ENCODE peak calls at places on chromosomes 16 and 17, in six cellular contexts. R is NAMALWA; P is effector CD4-positive, alpha-beta T cell; J is stimulated activated CD8-positive, alpha-beta memory T cell treated with anti-CD3 and anti-CD28 coated beads, Interleukin-15, amount 100 ng/mL, for 4 hours; T is coronary artery; F is heart left ventricle. G is an unnamed sample.

GRCh38 chr16:4382795-4383357 is 11.2 kb downstream of the VASN start:
- DNase-seq in T (no peak), P (no peak), J (no peak), R (no peak), F (peak), G (peak)

GRCh38 chr17:17035490-17035889 is 6.8 kb upstream of the MPRIP start:
- DNase-seq in F (no peak), J (no peak), T (no peak), R (no peak), P (no peak), G (no peak)

GRCh38 chr17:57324060-57324459 is 67.7 kb downstream of the MSI2 start:
- DNase-seq in F (no peak), R (no peak), P (no peak), J (no peak), T (no peak), G (no peak)

GRCh38 chr16:72961115-72961832 is 86.7 kb downstream of the ZFHX3 start:
- DNase-seq in F (no peak), J (no peak), P (no peak), T (no peak), R (peak), G (no peak)

GRCh38 chr17:49646391-49647255 is 31.3 kb downstream of the SPOP start:
- DNase-seq in F (no peak), R (no peak), P (no peak), T (peak), J (no peak), G (no peak)

GRCh38 chr17:43216762-43217613 is 5.3 kb downstream of the TMEM106A start:
- DNase-seq in R (no peak), P (no peak), T (peak), J (no peak), F (no peak), G (no peak)

GRCh38 chr16:31333686-31334649 is 21.0 kb upstream of the ITGAX start:
- DNase-seq in J (no peak), F (no peak), P (no peak), T (no peak), R (peak), G (no peak)

GRCh38 chr17:44956076-44956475 is 8.5 kb upstream of the KIF18B start:
- DNase-seq in P (no peak), F (no peak), J (no peak), R (no peak), T (no peak), G (no peak)

GRCh38 chr16:89565506-89566372 is 5.3 kb downstream of the RPL13 start:
- DNase-seq in J (peak), T (peak), F (no peak), R (peak), P (peak), G (peak)

GRCh38 chr17:234163-235047 is 53.0 kb upstream of the DOC2B start:
- DNase-seq in T (no peak), P (no peak), F (peak), J (no peak), R (no peak), G (peak)

GRCh38 chr17:9024497-9024896 is 3.2 kb downstream of the NTN1 start:
- DNase-seq in T (no peak), J (no peak), P (no peak), F (no peak), R (no peak), G (no peak)

GRCh38 chr16:57585051-57585687 is 42.7 kb downstream of the ADGRG5 start:
- DNase-seq in R (no peak), J (no peak), T (no peak), F (no peak), P (no peak), G (no peak)

GRCh38 chr16:23072769-23073549 is 76.3 kb downstream of the USP31 start:
- DNase-seq in P (no peak), R (peak), J (no peak), T (no peak), F (no peak), G (no peak)

GRCh38 chr17:13030459-13031305 is 12.9 kb upstream of the ELAC2 start:
- DNase-seq in T (no peak), P (peak), J (no peak), R (peak), F (no peak), G (no peak)

GRCh38 chr17:29140631-29141483 is 39.3 kb downstream of the MYO18A start:
- DNase-seq in T (no peak), R (peak), J (no peak), F (peak), P (peak), G (peak)